ENCODE peak calls at places on chromosomes 7 and 10, in four cellular contexts. P is HepG2, E is GM12878, C is K562. Y is an unnamed sample. For H3K79me2, the result is how much of the 10 kb centered on the place peaks cover.

GRCh38 chr10:47165711-47166404 is 134.1 kb upstream of the GDF10 start:
- DNase-seq in P (no peak), E (no peak), C (no peak), Y (no peak)

GRCh38 chr7:30682131-30683083 is at the start of gene CRHR2:
- DNase-seq in P (no peak), E (no peak), C (peak), Y (no peak)

GRCh38 chr10:119298788-119299187 is 91.4 kb downstream of the GRK5 start:
- DNase-seq in P (no peak), E (no peak), C (no peak), Y (no peak)

GRCh38 chr10:112815238-112816032 is 134.6 kb upstream of the TCF7L2 start:
- DNase-seq in P (peak), E (no peak), C (no peak), Y (no peak)

GRCh38 chr7:69654381-69654780 is 56.1 kb downstream of the AUTS2 start:
- DNase-seq in P (no peak), E (no peak), C (no peak), Y (no peak)

GRCh38 chr10:9018161-9018843 is 963.8 kb downstream of the GATA3 start:
- DNase-seq in P (no peak), E (no peak), C (no peak), Y (no peak)

GRCh38 chr10:27035163-27035562 is 65.1 kb downstream of the ANKRD26 start:
- DNase-seq in P (no peak), E (no peak), C (no peak), Y (no peak)

GRCh38 chr10:127990846-127991542 is 84.1 kb downstream of the PTPRE start:
- DNase-seq in P (no peak), E (no peak), C (no peak), Y (peak)

GRCh38 chr10:118940386-118940785 is 89.1 kb upstream of the NANOS1 start:
- DNase-seq in P (no peak), E (no peak), C (no peak), Y (no peak)

GRCh38 chr10:88525371-88526079 is 57.6 kb downstream of the RNLS start:
- DNase-seq in P (no peak), E (no peak), C (no peak), Y (peak)

GRCh38 chr7:41769162-41769561 is 66.3 kb upstream of the INHBA start:
- DNase-seq in P (no peak), E (peak), C (no peak), Y (no peak)

GRCh38 chr10:44557596-44558191 is 172.8 kb upstream of the CXCL12 start:
- DNase-seq in P (no peak), E (no peak), C (no peak), Y (no peak)

DNA sequence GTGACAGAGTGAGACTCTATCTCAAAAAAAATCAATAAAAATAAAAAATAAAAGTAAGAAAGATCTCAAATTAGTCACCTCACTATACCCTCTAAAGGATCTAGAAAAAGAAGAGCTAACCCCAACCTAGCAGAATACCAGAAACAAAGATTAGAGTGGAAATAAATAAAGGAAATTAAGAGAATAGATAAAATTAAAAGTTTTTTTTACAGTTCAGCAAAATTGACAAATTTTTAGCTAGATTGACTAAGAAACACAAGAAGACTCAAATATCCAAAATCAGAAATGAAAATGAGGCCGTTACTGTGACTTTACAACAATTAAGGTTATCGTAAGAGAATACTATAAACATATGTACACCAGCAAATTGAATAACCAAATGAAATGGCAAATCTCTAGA is 29.1 kb downstream of the KCTD7 start:
- DNase-seq in P (no peak), E (no peak), C (no peak), Y (no peak)
- TF ChIP-seq SIN3A in P (no peak), E (no peak), C (no peak), Y (no peak)

GRCh38 chr7:32890010-32890552 is 1.5 kb downstream of the KBTBD2 start:
- DNase-seq in P (peak), E (no peak), C (no peak), Y (no peak)

GRCh38 chr7:32891046-32891799 is at the start of gene KBTBD2:
- DNase-seq in P (peak), E (no peak), C (peak), Y (peak)

GRCh38 chr7:32892521-32893224 is 1.1 kb upstream of the KBTBD2 start:
- DNase-seq in P (no peak), E (no peak), C (peak), Y (peak)

GRCh38 chr7:32891800-32892520 is 400 bp upstream of the KBTBD2 start:
- DNase-seq in P (peak), E (peak), C (peak), Y (peak)

GRCh38 chr7:32890553-32891045 is 961 bp downstream of the KBTBD2 start:
- DNase-seq in P (peak), E (peak), C (no peak), Y (peak)
- H3K79me2 ChIP-seq in P (half or more), E (half or more), C (half or more), Y (half or more)

GRCh38 chr10:33661580-33662269 is 327.3 kb upstream of the NRP1 start:
- DNase-seq in P (peak), E (no peak), C (no peak), Y (no peak)
- TF ChIP-seq ATF3 in P (no peak), E (no peak), C (no peak), Y (no peak)

GRCh38 chr10:69331161-69331560 is 52.9 kb downstream of the HK1 start:
- DNase-seq in P (no peak), E (no peak), C (no peak), Y (no peak)
- TF ChIP-seq SIN3A in P (no peak), E (no peak), C (no peak), Y (no peak)

GRCh38 chr10:97485647-97486281 is 12.5 kb downstream of the MMS19 start:
- DNase-seq in P (no peak), E (no peak), C (no peak), Y (no peak)

GRCh38 chr10:97481071-97481470 is 17.2 kb downstream of the MMS19 start:
- DNase-seq in P (no peak), E (no peak), C (no peak), Y (no peak)

GRCh38 chr10:97479939-97480338 is 18.3 kb downstream of the MMS19 start:
- DNase-seq in P (no peak), E (no peak), C (no peak), Y (no peak)

DNA sequence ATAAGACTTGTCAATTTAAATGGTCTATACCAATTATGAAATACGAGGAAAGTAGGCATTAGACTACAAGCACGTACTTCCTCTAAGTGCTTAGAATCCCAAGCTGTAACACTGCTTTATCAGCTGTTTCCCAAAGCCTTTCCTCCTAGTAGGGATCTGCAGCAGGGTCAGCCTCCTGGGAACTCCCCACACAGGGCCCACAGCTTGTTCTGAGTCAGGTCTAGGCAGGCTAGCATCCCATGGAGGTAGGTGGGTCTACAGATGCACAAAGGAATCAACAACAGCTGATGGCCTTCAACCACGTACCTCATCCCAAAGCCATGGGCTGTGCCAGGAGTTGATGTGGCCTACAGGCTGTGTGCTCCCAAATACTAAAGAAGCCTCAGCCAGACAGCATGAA is 14.7 kb downstream of the MMS19 start:
- DNase-seq in P (no peak), E (no peak), C (no peak), Y (no peak)
- H3K79me2 ChIP-seq in P (under half), E (under half), C (under half), Y (half or more)

DNA sequence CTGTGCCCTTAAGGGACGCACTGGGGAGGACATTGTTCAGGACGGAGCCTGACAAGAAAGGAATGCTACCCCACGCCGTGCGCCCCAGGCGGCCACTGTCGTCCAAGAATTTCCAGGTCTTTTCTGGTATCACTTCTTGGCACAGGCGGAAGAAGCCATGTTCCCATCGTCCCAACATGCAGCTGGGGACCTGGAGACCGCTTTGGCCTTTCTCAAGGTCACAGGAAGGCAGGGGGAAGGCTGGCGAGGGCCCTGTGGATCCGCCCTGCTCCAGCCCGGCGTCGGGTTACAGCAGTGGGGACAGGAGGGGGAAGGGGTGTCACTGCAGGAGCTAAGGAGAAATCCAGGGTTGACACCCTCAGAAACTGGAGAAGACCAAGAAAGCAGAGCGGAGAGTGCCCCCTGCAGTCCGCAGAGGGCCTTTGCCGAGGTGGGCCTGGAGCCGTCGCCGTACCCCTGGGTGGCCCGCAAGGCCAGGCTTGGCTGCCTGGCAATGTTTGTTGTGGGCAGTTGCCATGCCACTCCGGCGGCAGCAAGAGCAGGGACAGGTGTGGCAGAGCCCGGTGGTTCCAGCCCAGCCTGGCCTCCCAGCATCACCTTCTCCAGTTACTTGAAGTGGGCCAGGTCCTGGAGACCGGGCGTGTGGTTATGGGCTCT is 104.1 kb downstream of the LHPP start:
- DNase-seq in P (peak), E (no peak), C (peak), Y (peak)
- TF ChIP-seq ATF3 in P (no peak), E (no peak), C (no peak), Y (no peak)

GRCh38 chr10:23195846-23196200 is 3.7 kb downstream of the PTF1A start:
- DNase-seq in P (no peak), E (no peak), C (no peak), Y (no peak)

GRCh38 chr10:23196915-23197314 is 4.8 kb downstream of the PTF1A start:
- DNase-seq in P (no peak), E (no peak), C (no peak), Y (no peak)

GRCh38 chr10:23196201-23196600 is 4.1 kb downstream of the PTF1A start:
- DNase-seq in P (no peak), E (no peak), C (no peak), Y (no peak)

GRCh38 chr10:23198610-23198939 is 6.5 kb downstream of the PTF1A start:
- DNase-seq in P (no peak), E (no peak), C (no peak), Y (no peak)

DNA sequence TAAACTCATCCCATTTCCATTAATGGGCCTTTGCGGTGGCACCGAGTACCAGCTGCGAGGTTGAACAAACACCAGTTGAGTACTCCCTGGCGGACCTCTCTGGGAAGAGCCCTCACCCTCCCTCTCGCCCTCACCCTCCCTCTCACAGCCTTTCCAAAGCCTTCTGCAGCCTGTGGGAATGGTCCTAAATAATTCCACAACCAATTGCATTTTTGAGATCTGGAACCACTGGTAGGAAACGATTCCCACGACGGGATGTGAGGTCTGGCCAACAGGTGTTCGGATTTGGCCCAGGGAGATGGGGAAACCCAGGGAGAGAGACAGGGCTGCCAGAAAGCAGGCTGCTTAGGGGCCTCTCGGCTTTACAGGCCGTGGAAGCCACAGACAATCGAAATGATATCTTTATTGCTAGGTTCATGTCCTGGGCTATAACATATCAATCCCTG is 5.3 kb downstream of the PTF1A start:
- DNase-seq in P (no peak), E (no peak), C (no peak), Y (no peak)
- TF ChIP-seq SIN3A in P (no peak), E (no peak), C (no peak), Y (no peak)

DNA sequence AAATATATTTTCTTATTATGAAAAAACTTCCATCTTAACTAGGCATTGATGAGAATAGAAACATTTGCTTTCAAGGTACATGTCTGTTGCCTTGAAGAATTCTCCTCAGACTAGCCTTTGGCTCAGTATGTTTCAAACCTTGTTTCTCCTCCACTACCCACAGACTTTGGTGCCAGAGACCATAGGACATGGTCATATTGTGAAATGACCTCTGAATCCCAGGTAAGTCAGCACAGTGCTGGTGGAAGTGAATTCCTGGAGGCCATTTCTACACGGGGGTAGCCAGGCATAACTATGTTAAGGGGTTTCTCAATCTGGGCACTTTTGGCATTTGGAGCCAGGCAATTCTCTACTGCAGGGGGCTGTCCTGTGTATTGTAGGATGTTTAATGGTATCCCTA is 112.3 kb upstream of the FAM133B start:
- DNase-seq in P (no peak), E (no peak), C (no peak), Y (no peak)
- H3K79me2 ChIP-seq in P (under half), E (under half), C (under half), Y (under half)

DNA sequence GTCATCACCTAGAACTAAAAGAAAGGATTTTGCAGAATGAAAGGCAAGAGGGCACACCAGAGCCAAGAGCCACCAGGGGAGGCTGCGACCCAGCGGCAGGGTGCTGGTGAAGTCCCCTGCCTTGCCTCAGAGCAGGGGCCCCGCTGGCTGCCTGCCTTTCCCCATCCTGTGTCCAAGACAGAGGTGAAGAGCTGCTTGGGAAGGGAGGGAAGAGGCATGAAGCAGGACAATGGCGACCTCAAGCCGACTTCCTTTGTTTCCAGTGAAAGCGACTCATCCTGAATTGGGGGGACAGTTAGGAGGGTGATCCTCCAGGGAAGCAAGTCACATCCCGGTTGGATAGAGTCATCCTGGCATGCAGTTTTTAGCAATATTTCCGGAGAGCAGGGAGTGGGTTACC is 255.5 kb upstream of the YAE1 start:
- DNase-seq in P (no peak), E (no peak), C (no peak), Y (no peak)
- TF ChIP-seq ATF3 in P (no peak), E (no peak), C (no peak), Y (no peak)

GRCh38 chr7:148650232-148650858 is 48.4 kb upstream of the CUL1 start:
- DNase-seq in P (no peak), E (no peak), C (no peak), Y (no peak)
- TF ChIP-seq SIN3A in P (no peak), E (no peak), C (no peak), Y (no peak)

Y was measured in HCT116.